ENCODE peak calls at places on chromosomes 12 and 14, in seven cellular contexts. One of them, this sample, is unnamed.

GRCh38 chr12:30823140-30823669 is 68.5 kb upstream of the CAPRIN2 start:
- DNase-seq in fibroblast of mammary gland: peak; percentile 32
- DNase-seq in stomach: peak; percentile 28
- DNase-seq in RWPE2: no peak
- DNase-seq in upper lobe of right lung: peak; percentile 72
- DNase-seq in left lung: peak; percentile 87
- DNase-seq in kidney: peak; percentile 77
- DNase-seq in this sample: no peak

GRCh38 chr12:1740161-1740948 is 49.5 kb downstream of the ADIPOR2 start:
- DNase-seq in fibroblast of mammary gland: no peak
- DNase-seq in stomach: no peak
- DNase-seq in RWPE2: no peak
- DNase-seq in upper lobe of right lung: no peak
- DNase-seq in left lung: no peak
- DNase-seq in kidney: no peak
- DNase-seq in this sample: no peak

GRCh38 chr12:153080-153746 is 60.7 kb downstream of the SLC6A12 start:
- DNase-seq in fibroblast of mammary gland: peak; percentile 44
- DNase-seq in stomach: peak; percentile 62
- DNase-seq in RWPE2: no peak
- DNase-seq in upper lobe of right lung: peak; percentile 84
- DNase-seq in left lung: peak; percentile 80
- DNase-seq in kidney: peak; percentile 81
- DNase-seq in this sample: no peak

GRCh38 chr12:570237-570925 is 92.9 kb downstream of the NINJ2 start:
- DNase-seq in fibroblast of mammary gland: peak; percentile 87
- DNase-seq in stomach: peak; percentile 77
- DNase-seq in RWPE2: peak; percentile 90
- DNase-seq in upper lobe of right lung: peak; percentile 87
- DNase-seq in left lung: peak; percentile 88
- DNase-seq in kidney: peak; percentile 94
- DNase-seq in this sample: no peak

GRCh38 chr12:89873745-89874144 is 165.1 kb upstream of the ATP2B1 start:
- DNase-seq in fibroblast of mammary gland: peak; percentile 32
- DNase-seq in stomach: no peak
- DNase-seq in RWPE2: no peak
- DNase-seq in upper lobe of right lung: no peak
- DNase-seq in left lung: no peak
- DNase-seq in kidney: no peak
- DNase-seq in this sample: no peak

GRCh38 chr14:37622231-37622923 is 26.9 kb downstream of the TTC6 start:
- DNase-seq in fibroblast of mammary gland: peak; percentile 20
- DNase-seq in stomach: no peak
- DNase-seq in RWPE2: no peak
- DNase-seq in upper lobe of right lung: no peak
- DNase-seq in left lung: peak; percentile 75
- DNase-seq in kidney: peak; percentile 68
- DNase-seq in this sample: no peak

GRCh38 chr12:124405151-124405550 is 110.3 kb downstream of the RFLNA start:
- DNase-seq in fibroblast of mammary gland: no peak
- DNase-seq in stomach: no peak
- DNase-seq in RWPE2: no peak
- DNase-seq in upper lobe of right lung: no peak
- DNase-seq in left lung: no peak
- DNase-seq in kidney: no peak
- DNase-seq in this sample: no peak

GRCh38 chr14:52863339-52863700 is 71.9 kb upstream of the GNPNAT1 start:
- DNase-seq in fibroblast of mammary gland: no peak
- DNase-seq in stomach: no peak
- DNase-seq in RWPE2: no peak
- DNase-seq in upper lobe of right lung: no peak
- DNase-seq in left lung: no peak
- DNase-seq in kidney: no peak
- DNase-seq in this sample: no peak

GRCh38 chr14:34568803-34569202 is 29.3 kb upstream of the EAPP start:
- DNase-seq in fibroblast of mammary gland: no peak
- DNase-seq in stomach: no peak
- DNase-seq in RWPE2: peak; percentile 45
- DNase-seq in upper lobe of right lung: no peak
- DNase-seq in left lung: peak; percentile 22
- DNase-seq in kidney: no peak
- DNase-seq in this sample: no peak

GRCh38 chr12:47935196-47935595 is 28.2 kb upstream of the TMEM106C start:
- DNase-seq in fibroblast of mammary gland: peak; percentile 80
- DNase-seq in stomach: peak; percentile 28
- DNase-seq in RWPE2: no peak
- DNase-seq in upper lobe of right lung: no peak
- DNase-seq in left lung: no peak
- DNase-seq in kidney: peak; percentile 84
- DNase-seq in this sample: no peak

GRCh38 chr12:47927346-47927745 is 22.6 kb upstream of the VDR start:
- DNase-seq in fibroblast of mammary gland: no peak
- DNase-seq in stomach: no peak
- DNase-seq in RWPE2: no peak
- DNase-seq in upper lobe of right lung: no peak
- DNase-seq in left lung: no peak
- DNase-seq in kidney: no peak
- DNase-seq in this sample: no peak

GRCh38 chr12:47930634-47931033 is 25.8 kb upstream of the VDR start:
- DNase-seq in fibroblast of mammary gland: no peak
- DNase-seq in stomach: no peak
- DNase-seq in RWPE2: no peak
- DNase-seq in upper lobe of right lung: no peak
- DNase-seq in left lung: no peak
- DNase-seq in kidney: no peak
- DNase-seq in this sample: no peak

GRCh38 chr12:47931187-47931586 is 26.4 kb upstream of the VDR start:
- DNase-seq in fibroblast of mammary gland: no peak
- DNase-seq in stomach: no peak
- DNase-seq in RWPE2: no peak
- DNase-seq in upper lobe of right lung: no peak
- DNase-seq in left lung: no peak
- DNase-seq in kidney: no peak
- DNase-seq in this sample: no peak
- TF ChIP-seq CTCF in fibroblast of mammary gland: no peak
- TF ChIP-seq CTCF in stomach: no peak
- TF ChIP-seq CTCF in RWPE2: no peak
- TF ChIP-seq CTCF in upper lobe of right lung: no peak
- TF ChIP-seq CTCF in left lung: no peak
- TF ChIP-seq CTCF in kidney: no peak
- TF ChIP-seq CTCF in this sample: no peak

GRCh38 chr12:63098851-63099250 is 52.1 kb downstream of the AVPR1A start:
- DNase-seq in fibroblast of mammary gland: no peak
- DNase-seq in stomach: no peak
- DNase-seq in RWPE2: no peak
- DNase-seq in upper lobe of right lung: no peak
- DNase-seq in left lung: no peak
- DNase-seq in kidney: no peak
- DNase-seq in this sample: no peak
- TF ChIP-seq CTCF in fibroblast of mammary gland: no peak
- TF ChIP-seq CTCF in stomach: no peak
- TF ChIP-seq CTCF in RWPE2: no peak
- TF ChIP-seq CTCF in upper lobe of right lung: no peak
- TF ChIP-seq CTCF in left lung: no peak
- TF ChIP-seq CTCF in kidney: peak; percentile 50
- TF ChIP-seq CTCF in this sample: peak; percentile 68

GRCh38 chr12:99250091-99250490 is 397.5 kb upstream of the GARIN6 start:
- DNase-seq in fibroblast of mammary gland: no peak
- DNase-seq in stomach: no peak
- DNase-seq in RWPE2: no peak
- DNase-seq in upper lobe of right lung: no peak
- DNase-seq in left lung: no peak
- DNase-seq in kidney: no peak
- DNase-seq in this sample: no peak

GRCh38 chr12:99249543-99249942 is 398.0 kb upstream of the GARIN6 start:
- DNase-seq in fibroblast of mammary gland: no peak
- DNase-seq in stomach: no peak
- DNase-seq in RWPE2: no peak
- DNase-seq in upper lobe of right lung: no peak
- DNase-seq in left lung: peak; percentile 22
- DNase-seq in kidney: no peak
- DNase-seq in this sample: no peak

GRCh38 chr12:99257672-99258071 is 389.9 kb upstream of the GARIN6 start:
- DNase-seq in fibroblast of mammary gland: no peak
- DNase-seq in stomach: no peak
- DNase-seq in RWPE2: no peak
- DNase-seq in upper lobe of right lung: no peak
- DNase-seq in left lung: no peak
- DNase-seq in kidney: no peak
- DNase-seq in this sample: no peak

DNA sequence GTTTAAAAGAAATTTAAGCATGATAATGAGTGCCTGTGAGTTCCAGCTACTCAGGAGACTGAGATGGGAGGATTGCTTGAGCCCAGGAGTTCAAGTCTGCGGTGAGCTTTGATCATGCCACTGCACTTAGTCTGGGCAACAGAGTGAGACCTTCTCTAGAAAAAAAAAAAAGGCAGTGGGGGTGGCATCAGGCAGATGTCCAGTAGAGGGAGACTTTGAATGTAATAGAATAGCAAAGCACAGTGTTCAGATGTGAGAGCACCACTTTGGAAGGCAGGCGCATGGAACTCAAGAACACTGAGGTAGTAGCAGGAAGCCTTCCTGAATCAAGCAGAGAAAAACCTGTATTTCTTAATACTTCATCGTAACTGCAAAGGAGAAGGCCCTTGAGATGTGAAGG is 394.5 kb upstream of the GARIN6 start:
- DNase-seq in fibroblast of mammary gland: no peak
- DNase-seq in stomach: no peak
- DNase-seq in RWPE2: no peak
- DNase-seq in upper lobe of right lung: no peak
- DNase-seq in left lung: no peak
- DNase-seq in kidney: no peak
- DNase-seq in this sample: no peak
- TF ChIP-seq CTCF in fibroblast of mammary gland: no peak
- TF ChIP-seq CTCF in stomach: no peak
- TF ChIP-seq CTCF in RWPE2: peak; percentile 13
- TF ChIP-seq CTCF in upper lobe of right lung: no peak
- TF ChIP-seq CTCF in left lung: no peak
- TF ChIP-seq CTCF in kidney: peak; percentile 23
- TF ChIP-seq CTCF in this sample: peak; percentile 65

GRCh38 chr12:52013626-52014310 is 7.0 kb downstream of the TAMALIN start:
- DNase-seq in fibroblast of mammary gland: no peak
- DNase-seq in stomach: no peak
- DNase-seq in RWPE2: no peak
- DNase-seq in upper lobe of right lung: no peak
- DNase-seq in left lung: no peak
- DNase-seq in kidney: no peak
- DNase-seq in this sample: no peak

GRCh38 chr12:52009081-52009751 is 2.5 kb downstream of the TAMALIN start:
- DNase-seq in fibroblast of mammary gland: no peak
- DNase-seq in stomach: no peak
- DNase-seq in RWPE2: no peak
- DNase-seq in upper lobe of right lung: no peak
- DNase-seq in left lung: no peak
- DNase-seq in kidney: peak; percentile 47
- DNase-seq in this sample: no peak

GRCh38 chr12:52010152-52010622 is 3.4 kb downstream of the TAMALIN start:
- DNase-seq in fibroblast of mammary gland: peak; percentile 72
- DNase-seq in stomach: peak; percentile 38
- DNase-seq in RWPE2: no peak
- DNase-seq in upper lobe of right lung: peak; percentile 79
- DNase-seq in left lung: no peak
- DNase-seq in kidney: peak; percentile 95
- DNase-seq in this sample: no peak

GRCh38 chr12:52011602-52012214 is 5.0 kb downstream of the TAMALIN start:
- DNase-seq in fibroblast of mammary gland: no peak
- DNase-seq in stomach: no peak
- DNase-seq in RWPE2: no peak
- DNase-seq in upper lobe of right lung: no peak
- DNase-seq in left lung: no peak
- DNase-seq in kidney: no peak
- DNase-seq in this sample: no peak

DNA sequence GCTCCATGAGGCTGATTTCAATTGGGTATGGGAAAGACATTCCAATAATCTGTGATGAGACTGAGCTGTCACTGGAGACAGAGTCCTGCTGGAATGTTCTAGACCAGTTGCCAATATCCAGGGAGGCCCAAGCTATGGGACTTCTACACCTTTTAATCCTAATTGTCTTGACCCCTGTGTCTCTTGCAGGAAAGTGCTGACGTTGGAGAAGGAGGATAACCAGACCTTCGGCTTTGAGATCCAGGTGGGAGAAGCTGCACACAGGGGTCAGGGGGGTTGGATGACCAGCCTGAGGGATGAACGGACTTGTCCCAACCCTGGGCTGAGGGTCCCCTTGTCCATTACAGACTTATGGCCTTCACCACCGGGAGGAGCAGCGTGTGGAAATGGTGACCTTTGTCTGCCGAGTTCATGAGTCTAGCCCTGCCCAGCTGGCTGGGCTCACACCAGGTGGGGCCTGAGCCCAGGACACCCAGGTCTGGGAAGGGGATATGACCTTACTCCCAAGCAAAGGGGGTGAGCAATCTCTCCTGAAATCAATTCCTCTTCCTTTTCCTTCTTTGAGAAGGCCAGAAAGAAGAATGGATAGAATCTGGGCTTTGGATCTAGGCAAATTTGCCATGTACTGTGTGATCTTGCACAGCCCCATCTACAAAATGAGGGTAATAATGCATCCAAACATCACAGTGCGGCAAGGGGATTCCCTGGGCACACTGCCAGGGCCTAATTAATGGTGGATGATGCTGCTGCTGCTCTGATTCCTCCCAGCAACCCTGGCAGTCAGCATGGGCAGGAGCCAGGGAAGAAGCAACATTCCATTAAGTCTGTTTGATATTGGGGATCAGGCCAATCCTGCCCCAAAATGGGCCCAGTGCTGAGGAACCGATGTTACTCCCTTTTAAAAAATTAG is 4.2 kb downstream of the TAMALIN start:
- DNase-seq in fibroblast of mammary gland: no peak
- DNase-seq in stomach: no peak
- DNase-seq in RWPE2: no peak
- DNase-seq in upper lobe of right lung: no peak
- DNase-seq in left lung: no peak
- DNase-seq in kidney: no peak
- DNase-seq in this sample: no peak
- TF ChIP-seq CTCF in fibroblast of mammary gland: no peak
- TF ChIP-seq CTCF in stomach: no peak
- TF ChIP-seq CTCF in RWPE2: no peak
- TF ChIP-seq CTCF in upper lobe of right lung: no peak
- TF ChIP-seq CTCF in left lung: no peak
- TF ChIP-seq CTCF in kidney: no peak
- TF ChIP-seq CTCF in this sample: no peak

GRCh38 chr14:64801800-64802199 is 77.9 kb downstream of the SPTB start:
- DNase-seq in fibroblast of mammary gland: peak; percentile 25
- DNase-seq in stomach: no peak
- DNase-seq in RWPE2: no peak
- DNase-seq in upper lobe of right lung: no peak
- DNase-seq in left lung: no peak
- DNase-seq in kidney: no peak
- DNase-seq in this sample: no peak
- TF ChIP-seq CTCF in fibroblast of mammary gland: peak; percentile 49
- TF ChIP-seq CTCF in stomach: no peak
- TF ChIP-seq CTCF in RWPE2: peak; percentile 77
- TF ChIP-seq CTCF in upper lobe of right lung: peak; percentile 24
- TF ChIP-seq CTCF in left lung: no peak
- TF ChIP-seq CTCF in kidney: peak; percentile 14
- TF ChIP-seq CTCF in this sample: peak; percentile 69